ENCODE peak calls at places on chromosomes 6 and 20, in ten cellular contexts. T is ovary, E is transverse colon, M is cardiac fibroblast, G is right lobe of liver, X is OCI-LY7, B is heart right ventricle, N is spleen, V is tibial nerve, D is RWPE2. U is an unnamed sample.

GRCh38 chr20:38184098-38184497 is 19.0 kb upstream of the TGM2 start:
- DNase-seq in N (no peak), D (peak; percentile 91), M (no peak), G (no peak), V (no peak), E (no peak), T (no peak), B (no peak), X (no peak), U (no peak)

GRCh38 chr6:129124334-129124733 is 241.4 kb downstream of the LAMA2 start:
- DNase-seq in N (no peak), T (no peak), E (no peak), B (no peak), V (no peak), X (no peak), G (no peak), M (no peak), D (no peak), U (no peak)

GRCh38 chr6:35077006-35077712 is 64.0 kb downstream of the TCP11 start:
- DNase-seq in B (no peak), T (no peak), X (no peak), M (no peak), G (peak; percentile 11), N (peak; percentile 59), V (no peak), D (peak; percentile 43), E (no peak), U (no peak)

GRCh38 chr6:163820745-163821456 is 406.4 kb downstream of the QKI start:
- DNase-seq in M (no peak), E (no peak), X (no peak), N (no peak), T (no peak), B (no peak), D (no peak), G (no peak), V (no peak), U (no peak)

GRCh38 chr20:40844285-40844684 is 155.2 kb upstream of the MAFB start:
- DNase-seq in B (no peak), E (no peak), D (no peak), T (no peak), M (no peak), N (no peak), V (no peak), X (no peak), G (no peak), U (no peak)

GRCh38 chr6:903746-904145 is 210.8 kb upstream of the EXOC2 start:
- DNase-seq in T (no peak), V (no peak), N (no peak), B (no peak), D (no peak), G (no peak), M (no peak), X (no peak), E (no peak), U (no peak)

GRCh38 chr20:59033616-59034165 is 1.6 kb upstream of the ATP5F1E start:
- DNase-seq in E (no peak), B (no peak), X (no peak), V (no peak), N (no peak), D (no peak), G (no peak), T (no peak), M (no peak), U (no peak)

GRCh38 chr6:8857160-8857559 is 421.8 kb upstream of the SLC35B3 start:
- DNase-seq in T (no peak), N (no peak), X (no peak), B (no peak), E (no peak), M (no peak), D (no peak), V (no peak), G (no peak), U (no peak)

GRCh38 chr6:151803743-151804142 is 3.7 kb upstream of the ESR1 start:
- DNase-seq in G (peak; percentile 28), T (no peak), B (no peak), D (no peak), X (no peak), M (no peak), V (no peak), N (no peak), E (no peak), U (no peak)

GRCh38 chr6:30721198-30722024 is 1.3 kb downstream of the TUBB start:
- DNase-seq in M (peak; percentile 89), X (peak; percentile 93), D (peak; percentile 82), T (peak; percentile 93), V (peak; percentile 84), E (peak; percentile 94), B (peak; percentile 94), N (peak; percentile 98), G (peak; percentile 94), U (peak; percentile 67)

GRCh38 chr20:19552144-19552895 is 205.7 kb upstream of the RIN2 start:
- DNase-seq in G (no peak), D (no peak), E (no peak), X (no peak), M (peak; percentile 18), V (no peak), N (no peak), B (no peak), T (peak; percentile 74), U (no peak)

GRCh38 chr6:34771727-34772126 is 14.4 kb downstream of the SNRPC start:
- DNase-seq in N (no peak), V (no peak), D (no peak), B (no peak), X (no peak), G (no peak), M (peak; percentile 67), T (no peak), E (no peak), U (no peak)

DNA sequence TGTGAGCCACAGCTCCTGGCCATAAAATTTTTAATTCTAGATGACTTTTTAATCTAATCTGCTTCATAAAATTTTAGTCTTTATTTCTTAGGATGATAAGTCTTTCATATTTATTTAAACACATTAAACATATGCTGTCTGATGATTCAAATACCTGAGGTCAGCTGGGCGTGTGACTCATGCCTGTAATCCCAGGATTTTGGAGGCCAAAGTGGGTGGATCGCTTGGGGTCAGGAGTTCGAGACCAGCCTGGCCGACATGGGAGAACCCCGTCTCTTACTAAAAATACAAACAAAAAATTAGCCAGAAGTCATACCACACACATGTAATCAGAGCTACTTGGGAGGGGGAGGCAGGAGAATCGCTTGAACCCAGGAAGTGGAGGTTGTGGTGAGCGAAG is 53.1 kb downstream of the RBM24 start:
- DNase-seq in G (no peak), X (no peak), D (no peak), N (no peak), T (no peak), B (no peak), E (no peak), V (no peak), M (peak; percentile 35), U (no peak)
- TF ChIP-seq CTCF in G (no peak), X (no peak), D (no peak), N (no peak), T (no peak), B (no peak), E (no peak), V (no peak), M (no peak), U (no peak)

GRCh38 chr6:23175391-23175790 is 606.0 kb downstream of the HDGFL1 start:
- DNase-seq in V (no peak), M (peak; percentile 59), B (no peak), T (no peak), D (no peak), N (no peak), G (no peak), E (no peak), X (no peak), U (no peak)
- H3K4me3 ChIP-seq in V (no peak overlapping the region), M (no peak overlapping the region), B (no peak overlapping the region), T (no peak overlapping the region), D (no peak overlapping the region), N (no peak overlapping the region), G (no peak overlapping the region), E (no peak overlapping the region), X (no peak overlapping the region), U (no peak overlapping the region)

DNA sequence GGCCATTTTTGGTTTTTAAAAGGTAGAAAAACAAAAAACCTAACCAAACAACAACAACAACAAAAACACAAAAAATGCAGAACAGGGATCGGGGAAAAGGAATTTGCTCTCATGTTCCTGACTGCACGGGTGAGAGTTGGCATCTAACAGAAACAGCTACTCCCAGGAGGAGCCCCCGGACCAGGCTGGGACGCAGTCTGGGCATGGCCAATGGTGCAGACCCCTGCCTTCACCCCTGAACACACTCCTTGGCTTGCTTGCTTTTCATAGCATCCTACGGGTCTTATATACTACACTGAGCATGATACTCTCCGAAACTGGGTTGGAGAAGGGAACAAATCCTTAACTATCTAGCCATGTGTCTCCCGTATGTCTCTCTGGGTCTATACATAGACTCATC is 587 bp upstream of the MAS1 start:
- DNase-seq in X (no peak), N (no peak), E (no peak), G (no peak), V (no peak), D (peak; percentile 20), M (no peak), B (no peak), T (no peak), U (no peak)
- TF ChIP-seq CTCF in X (no peak), N (no peak), E (no peak), G (no peak), V (no peak), D (no peak), M (no peak), B (no peak), T (no peak), U (no peak)

GRCh38 chr20:36435799-36436541 is 105.3 kb upstream of the MYL9 start:
- DNase-seq in B (peak; percentile 78), D (peak; percentile 98), M (peak; percentile 61), N (peak; percentile 92), X (peak; percentile 53), V (peak; percentile 38), G (peak; percentile 73), E (peak; percentile 86), T (peak; percentile 76), U (no peak)
- H3K4me3 ChIP-seq in B (peak overlapping the region; percentile 50), D (peak overlapping the region; percentile 22), M (peak overlapping the region; percentile 38), N (peak overlapping the region; percentile 33), X (no peak overlapping the region), V (peak overlapping the region; percentile 28), G (peak overlapping the region; percentile 39), E (peak overlapping the region; percentile 32), T (peak overlapping the region; percentile 27), U (no peak overlapping the region)